ENCODE peak calls at places on chromosomes 5 and 9, in six cellular contexts. One of them, this sample, is unnamed. For H3K27me3 and H3K4me1, the result is how much of the 10 kb centered on the place peaks cover.

GRCh38 chr5:137383909-137384308 is 115.2 kb downstream of the SPOCK1 start:
- DNase-seq in cardiac muscle cell: no peak
- DNase-seq in adrenal gland: no peak
- DNase-seq in HCT116: no peak
- DNase-seq in upper lobe of left lung: no peak
- DNase-seq in mesendoderm: no peak
- DNase-seq in this sample: no peak

GRCh38 chr5:2204366-2205184 is 321.9 kb upstream of the IRX4 start:
- DNase-seq in upper lobe of left lung: peak
- DNase-seq in HCT116: no peak
- DNase-seq in adrenal gland: no peak
- DNase-seq in mesendoderm: no peak
- DNase-seq in cardiac muscle cell: no peak
- DNase-seq in this sample: no peak

GRCh38 chr9:10562581-10563343 is 50.0 kb downstream of the PTPRD start:
- DNase-seq in mesendoderm: peak
- DNase-seq in cardiac muscle cell: no peak
- DNase-seq in HCT116: no peak
- DNase-seq in upper lobe of left lung: no peak
- DNase-seq in adrenal gland: no peak
- DNase-seq in this sample: no peak

GRCh38 chr9:14203366-14204056 is 110.4 kb downstream of the NFIB start:
- DNase-seq in mesendoderm: no peak
- DNase-seq in cardiac muscle cell: no peak
- DNase-seq in adrenal gland: peak
- DNase-seq in upper lobe of left lung: peak
- DNase-seq in HCT116: no peak
- DNase-seq in this sample: no peak

GRCh38 chr5:135057233-135057632 is 23.2 kb upstream of the PITX1 start:
- DNase-seq in adrenal gland: no peak
- DNase-seq in HCT116: no peak
- DNase-seq in cardiac muscle cell: no peak
- DNase-seq in mesendoderm: no peak
- DNase-seq in upper lobe of left lung: no peak
- DNase-seq in this sample: no peak

GRCh38 chr5:160556886-160557285 is 135.2 kb downstream of the PTTG1 start:
- DNase-seq in upper lobe of left lung: no peak
- DNase-seq in mesendoderm: no peak
- DNase-seq in adrenal gland: no peak
- DNase-seq in HCT116: no peak
- DNase-seq in cardiac muscle cell: no peak
- DNase-seq in this sample: no peak

GRCh38 chr5:72452515-72453259 is 54.5 kb downstream of the ZNF366 start:
- DNase-seq in cardiac muscle cell: no peak
- DNase-seq in upper lobe of left lung: no peak
- DNase-seq in mesendoderm: peak
- DNase-seq in HCT116: peak
- DNase-seq in adrenal gland: peak
- DNase-seq in this sample: no peak

GRCh38 chr9:76704601-76705204 is 59.5 kb upstream of the PCA3 start:
- DNase-seq in upper lobe of left lung: no peak
- DNase-seq in cardiac muscle cell: peak
- DNase-seq in HCT116: peak
- DNase-seq in mesendoderm: peak
- DNase-seq in adrenal gland: peak
- DNase-seq in this sample: no peak

GRCh38 chr9:79684059-79684458 is 112.3 kb downstream of the TLE4 start:
- DNase-seq in upper lobe of left lung: no peak
- DNase-seq in mesendoderm: no peak
- DNase-seq in cardiac muscle cell: no peak
- DNase-seq in HCT116: no peak
- DNase-seq in adrenal gland: no peak
- DNase-seq in this sample: no peak

DNA sequence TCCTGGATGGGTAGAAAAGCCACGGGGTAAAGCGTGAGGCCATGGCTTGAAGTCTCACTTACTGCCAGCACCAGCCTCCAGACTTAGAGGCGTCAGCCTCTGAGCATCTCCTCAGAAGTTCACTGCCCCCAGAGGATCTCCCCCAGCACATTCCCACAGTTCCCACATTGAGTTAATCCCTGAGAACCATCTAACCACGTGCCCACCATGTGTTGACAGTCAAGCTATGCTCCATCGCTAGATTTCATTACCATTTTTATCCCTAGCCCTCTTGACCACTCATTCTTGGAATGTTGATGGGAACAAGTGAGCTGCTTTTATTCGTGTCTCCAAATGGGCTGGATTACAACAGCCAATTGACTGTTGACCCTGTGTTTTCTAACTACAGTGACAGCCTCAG is 283.3 kb upstream of the IRX1 start:
- DNase-seq in HCT116: no peak
- DNase-seq in upper lobe of left lung: no peak
- DNase-seq in adrenal gland: no peak
- DNase-seq in mesendoderm: no peak
- DNase-seq in cardiac muscle cell: no peak
- DNase-seq in this sample: no peak
- H3K27ac ChIP-seq in HCT116: no peak
- H3K27ac ChIP-seq in upper lobe of left lung: no peak
- H3K27ac ChIP-seq in adrenal gland: no peak
- H3K27ac ChIP-seq in mesendoderm: no peak
- H3K27ac ChIP-seq in cardiac muscle cell: no peak
- H3K27ac ChIP-seq in this sample: no peak

DNA sequence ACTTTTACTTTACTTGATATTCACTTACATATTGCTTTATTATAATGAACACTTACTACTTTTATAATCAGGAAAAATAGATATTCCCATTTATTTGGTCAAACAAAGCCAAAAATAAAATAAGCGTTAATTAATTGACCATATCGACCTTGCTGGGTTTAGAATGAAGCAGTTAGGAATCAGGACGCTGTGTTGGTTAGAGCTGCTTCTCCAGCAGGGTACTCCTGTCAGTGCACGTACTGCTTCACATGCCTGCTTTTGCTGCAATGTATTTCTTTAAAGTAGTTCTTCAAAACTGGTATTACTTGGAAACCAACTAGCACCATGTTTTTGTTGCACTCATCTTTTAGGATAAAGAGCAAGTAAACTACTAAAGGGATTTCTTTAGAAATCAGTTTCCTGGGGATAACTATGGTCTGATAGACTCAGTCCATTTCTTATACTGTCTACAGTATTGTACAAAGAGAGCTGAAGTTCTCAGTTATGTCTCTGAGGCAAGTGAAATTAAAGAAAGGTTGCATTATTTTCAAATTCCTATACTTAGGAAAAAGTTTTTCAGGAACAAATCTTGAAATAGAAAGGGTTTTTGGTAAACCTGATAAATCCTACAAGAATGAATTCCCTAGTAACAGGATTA is 6.8 kb upstream of the TRMO start:
- DNase-seq in cardiac muscle cell: no peak
- DNase-seq in HCT116: no peak
- DNase-seq in upper lobe of left lung: no peak
- DNase-seq in mesendoderm: no peak
- DNase-seq in adrenal gland: no peak
- DNase-seq in this sample: no peak
- H3K27me3 ChIP-seq in cardiac muscle cell: half or more
- H3K27me3 ChIP-seq in HCT116: under half
- H3K27me3 ChIP-seq in upper lobe of left lung: under half
- H3K27me3 ChIP-seq in mesendoderm: under half
- H3K27me3 ChIP-seq in adrenal gland: under half
- H3K27me3 ChIP-seq in this sample: under half

DNA sequence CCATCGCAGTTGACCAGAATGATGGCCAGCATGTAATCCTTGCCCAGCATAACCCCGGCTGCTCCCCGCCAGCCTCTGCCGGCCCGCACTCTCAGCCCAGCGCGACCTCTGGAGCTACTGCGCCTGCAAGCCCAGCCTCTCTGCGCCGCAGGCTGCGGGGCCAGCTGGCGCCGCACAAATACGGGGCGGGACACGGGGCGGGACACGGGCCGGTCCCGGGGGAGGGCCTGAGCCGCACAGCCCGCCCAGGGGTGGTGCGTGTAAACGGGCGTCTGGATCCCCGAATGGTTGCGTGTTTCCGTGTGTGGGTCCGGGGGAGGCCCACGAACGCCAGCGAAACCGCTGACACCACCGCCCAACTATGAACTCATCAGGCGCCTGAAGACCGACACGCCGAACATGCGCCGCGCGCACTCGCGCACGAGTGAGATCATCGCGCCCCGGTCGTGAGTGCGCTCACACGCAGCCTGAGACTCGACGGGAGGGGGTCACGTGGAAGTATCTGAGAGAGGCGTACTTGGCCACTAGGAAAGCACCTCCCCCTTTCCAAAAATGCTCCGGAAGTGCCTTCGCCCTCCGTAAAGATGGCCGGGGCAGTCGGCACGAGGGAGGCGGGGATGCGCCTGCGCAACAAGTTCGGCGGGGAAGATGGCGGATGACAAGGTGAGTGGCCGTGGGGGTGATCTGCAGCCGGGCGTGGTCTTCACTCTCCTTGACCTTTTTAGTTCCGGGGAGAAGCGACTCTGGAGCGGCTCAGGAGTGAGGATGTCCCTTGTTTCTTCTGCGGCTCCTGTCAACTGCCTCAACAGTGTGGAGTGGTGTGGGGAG is at the start of the genes APBB3 and SLC35A4:
- DNase-seq in cardiac muscle cell: peak
- DNase-seq in adrenal gland: peak
- DNase-seq in HCT116: peak
- DNase-seq in upper lobe of left lung: peak
- DNase-seq in mesendoderm: peak
- DNase-seq in this sample: peak
- H3K4me1 ChIP-seq in cardiac muscle cell: under half
- H3K4me1 ChIP-seq in adrenal gland: under half
- H3K4me1 ChIP-seq in HCT116: under half
- H3K4me1 ChIP-seq in upper lobe of left lung: half or more
- H3K4me1 ChIP-seq in mesendoderm: under half
- H3K4me1 ChIP-seq in this sample: under half

DNA sequence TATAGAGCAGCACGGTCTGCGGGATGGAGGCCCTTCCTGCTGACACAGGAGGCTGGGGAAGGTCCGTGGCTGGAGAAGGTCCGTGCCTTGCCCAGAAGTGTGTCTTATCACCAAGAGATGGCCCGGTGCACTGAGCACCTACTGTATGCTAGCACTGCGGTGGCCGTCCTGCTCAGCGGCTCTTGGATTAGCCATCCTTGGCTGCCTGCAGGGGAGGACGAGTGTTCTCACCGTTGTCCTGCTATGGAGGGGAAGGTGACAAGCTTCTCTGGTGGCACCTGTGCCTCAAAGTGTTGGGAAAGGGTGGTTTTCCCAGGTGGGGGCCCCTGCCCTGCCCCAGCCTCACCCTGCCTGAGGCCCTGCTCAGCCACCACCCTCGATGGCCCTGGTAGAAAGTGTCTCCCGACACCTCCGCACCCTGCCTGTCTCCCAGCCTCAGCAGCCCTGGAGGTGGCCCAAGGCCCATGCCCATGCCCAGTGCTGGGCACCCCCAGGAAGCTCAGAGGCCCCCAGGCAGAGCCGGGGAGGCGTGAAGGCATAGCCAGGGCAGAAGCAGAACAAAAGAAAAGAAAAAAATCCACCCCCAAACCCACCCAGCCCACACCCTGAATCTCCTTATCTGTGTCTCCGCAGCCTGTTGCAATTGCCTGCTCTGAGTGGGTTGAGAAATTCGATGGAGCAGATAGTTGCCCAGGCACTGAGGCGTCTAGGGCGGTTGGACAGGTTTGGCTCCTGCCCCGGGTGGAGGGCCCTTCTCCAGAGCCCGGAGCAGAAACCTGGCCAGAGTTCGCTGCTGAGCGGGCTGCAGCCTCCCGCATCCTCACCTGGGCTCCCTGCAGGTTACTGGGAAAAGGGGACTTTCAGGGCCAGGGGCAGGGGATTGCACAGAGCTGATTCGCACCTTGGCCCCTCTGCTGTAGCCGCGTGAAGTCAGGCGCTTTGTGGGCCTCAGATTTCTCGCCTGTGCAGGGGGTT is 30.5 kb downstream of the RXRA start:
- DNase-seq in mesendoderm: no peak
- DNase-seq in HCT116: no peak
- DNase-seq in cardiac muscle cell: no peak
- DNase-seq in upper lobe of left lung: no peak
- DNase-seq in adrenal gland: peak
- DNase-seq in this sample: no peak
- H3K27ac ChIP-seq in mesendoderm: no peak
- H3K27ac ChIP-seq in HCT116: peak
- H3K27ac ChIP-seq in cardiac muscle cell: no peak
- H3K27ac ChIP-seq in upper lobe of left lung: peak
- H3K27ac ChIP-seq in adrenal gland: no peak
- H3K27ac ChIP-seq in this sample: no peak